ENCODE peak calls at places on chromosomes 2 and 18, in eight cellular contexts. One of them, this sample, is unnamed.
A peak's percentile ranks its signal among the peaks of the same experiment; 100 is the strongest.

GRCh38 chr18:13425357-13426095 is 207.0 kb downstream of the LDLRAD4 start:
- DNase-seq in WERI-Rb-1: no peak
- DNase-seq in astrocyte of the cerebellum: no peak
- DNase-seq in lower lobe of right lung: no peak
- DNase-seq in uterus: no peak
- DNase-seq in endothelial cell: no peak
- DNase-seq in sigmoid colon: peak; percentile 54
- DNase-seq in PC-3: peak; percentile 37
- DNase-seq in this sample: no peak

GRCh38 chr18:13543144-13543543 is 183.2 kb downstream of the FAM210A start:
- DNase-seq in WERI-Rb-1: no peak
- DNase-seq in lower lobe of right lung: no peak
- DNase-seq in PC-3: no peak
- DNase-seq in uterus: no peak
- DNase-seq in sigmoid colon: no peak
- DNase-seq in astrocyte of the cerebellum: no peak
- DNase-seq in endothelial cell: no peak
- DNase-seq in this sample: no peak

GRCh38 chr2:230209422-230210051 is 10.2 kb downstream of the SP110 start:
- DNase-seq in WERI-Rb-1: no peak
- DNase-seq in PC-3: no peak
- DNase-seq in sigmoid colon: no peak
- DNase-seq in endothelial cell: no peak
- DNase-seq in lower lobe of right lung: no peak
- DNase-seq in astrocyte of the cerebellum: no peak
- DNase-seq in uterus: no peak
- DNase-seq in this sample: no peak

GRCh38 chr2:173963817-173964564 is 1.2 kb downstream of the SP3 start:
- DNase-seq in endothelial cell: peak; percentile 81
- DNase-seq in lower lobe of right lung: peak; percentile 94
- DNase-seq in sigmoid colon: peak; percentile 95
- DNase-seq in PC-3: peak; percentile 80
- DNase-seq in astrocyte of the cerebellum: peak; percentile 39
- DNase-seq in WERI-Rb-1: peak; percentile 94
- DNase-seq in uterus: peak; percentile 91
- DNase-seq in this sample: peak; percentile 89

GRCh38 chr2:229282758-229283546 is 11.9 kb upstream of the PID1 start:
- DNase-seq in WERI-Rb-1: no peak
- DNase-seq in lower lobe of right lung: no peak
- DNase-seq in sigmoid colon: peak; percentile 91
- DNase-seq in astrocyte of the cerebellum: peak; percentile 67
- DNase-seq in PC-3: peak; percentile 91
- DNase-seq in uterus: peak; percentile 71
- DNase-seq in endothelial cell: no peak
- DNase-seq in this sample: no peak

GRCh38 chr2:98356729-98357128 is 10.5 kb downstream of the CNGA3 start:
- DNase-seq in astrocyte of the cerebellum: no peak
- DNase-seq in PC-3: peak; percentile 94
- DNase-seq in uterus: no peak
- DNase-seq in WERI-Rb-1: no peak
- DNase-seq in lower lobe of right lung: no peak
- DNase-seq in sigmoid colon: no peak
- DNase-seq in endothelial cell: no peak
- DNase-seq in this sample: no peak

GRCh38 chr2:54771166-54771565 is 47.7 kb downstream of the EML6 start:
- DNase-seq in sigmoid colon: no peak
- DNase-seq in endothelial cell: no peak
- DNase-seq in uterus: no peak
- DNase-seq in astrocyte of the cerebellum: no peak
- DNase-seq in WERI-Rb-1: no peak
- DNase-seq in PC-3: peak; percentile 94
- DNase-seq in lower lobe of right lung: no peak
- DNase-seq in this sample: no peak

GRCh38 chr2:4029081-4029480 is 325.7 kb downstream of the DCDC2C start:
- DNase-seq in uterus: no peak
- DNase-seq in WERI-Rb-1: no peak
- DNase-seq in endothelial cell: no peak
- DNase-seq in PC-3: no peak
- DNase-seq in astrocyte of the cerebellum: no peak
- DNase-seq in lower lobe of right lung: no peak
- DNase-seq in sigmoid colon: no peak
- DNase-seq in this sample: no peak

GRCh38 chr18:3411854-3412268 is 38.1 kb upstream of the TGIF1 start:
- DNase-seq in PC-3: no peak
- DNase-seq in WERI-Rb-1: no peak
- DNase-seq in uterus: no peak
- DNase-seq in sigmoid colon: no peak
- DNase-seq in astrocyte of the cerebellum: no peak
- DNase-seq in lower lobe of right lung: peak; percentile 69
- DNase-seq in endothelial cell: no peak
- DNase-seq in this sample: no peak

GRCh38 chr2:102139851-102140250 is 2.7 kb upstream of the IL1R1 start:
- DNase-seq in uterus: no peak
- DNase-seq in lower lobe of right lung: no peak
- DNase-seq in endothelial cell: no peak
- DNase-seq in WERI-Rb-1: no peak
- DNase-seq in sigmoid colon: no peak
- DNase-seq in astrocyte of the cerebellum: peak; percentile 31
- DNase-seq in PC-3: no peak
- DNase-seq in this sample: no peak

GRCh38 chr2:16189019-16189850 is 248.9 kb downstream of the MYCN start:
- DNase-seq in PC-3: no peak
- DNase-seq in endothelial cell: no peak
- DNase-seq in lower lobe of right lung: no peak
- DNase-seq in astrocyte of the cerebellum: no peak
- DNase-seq in sigmoid colon: no peak
- DNase-seq in WERI-Rb-1: no peak
- DNase-seq in uterus: no peak
- DNase-seq in this sample: no peak

GRCh38 chr2:23356711-23357110 is 28.3 kb upstream of the KLHL29 start:
- DNase-seq in endothelial cell: no peak
- DNase-seq in astrocyte of the cerebellum: no peak
- DNase-seq in PC-3: no peak
- DNase-seq in lower lobe of right lung: no peak
- DNase-seq in WERI-Rb-1: no peak
- DNase-seq in uterus: no peak
- DNase-seq in sigmoid colon: no peak
- DNase-seq in this sample: no peak

GRCh38 chr2:134681201-134681600 is 37.6 kb downstream of the TMEM163 start:
- DNase-seq in WERI-Rb-1: no peak
- DNase-seq in PC-3: no peak
- DNase-seq in lower lobe of right lung: no peak
- DNase-seq in endothelial cell: no peak
- DNase-seq in astrocyte of the cerebellum: no peak
- DNase-seq in uterus: no peak
- DNase-seq in sigmoid colon: no peak
- DNase-seq in this sample: no peak

GRCh38 chr2:63882395-63883130 is 40.9 kb downstream of the UGP2 start:
- DNase-seq in astrocyte of the cerebellum: no peak
- DNase-seq in PC-3: no peak
- DNase-seq in WERI-Rb-1: no peak
- DNase-seq in uterus: no peak
- DNase-seq in lower lobe of right lung: no peak
- DNase-seq in endothelial cell: no peak
- DNase-seq in sigmoid colon: no peak
- DNase-seq in this sample: no peak

GRCh38 chr2:44965684-44966083 is 24.2 kb downstream of the SIX3 start:
- DNase-seq in astrocyte of the cerebellum: no peak
- DNase-seq in uterus: no peak
- DNase-seq in sigmoid colon: no peak
- DNase-seq in PC-3: no peak
- DNase-seq in endothelial cell: no peak
- DNase-seq in WERI-Rb-1: no peak
- DNase-seq in lower lobe of right lung: no peak
- DNase-seq in this sample: no peak

DNA sequence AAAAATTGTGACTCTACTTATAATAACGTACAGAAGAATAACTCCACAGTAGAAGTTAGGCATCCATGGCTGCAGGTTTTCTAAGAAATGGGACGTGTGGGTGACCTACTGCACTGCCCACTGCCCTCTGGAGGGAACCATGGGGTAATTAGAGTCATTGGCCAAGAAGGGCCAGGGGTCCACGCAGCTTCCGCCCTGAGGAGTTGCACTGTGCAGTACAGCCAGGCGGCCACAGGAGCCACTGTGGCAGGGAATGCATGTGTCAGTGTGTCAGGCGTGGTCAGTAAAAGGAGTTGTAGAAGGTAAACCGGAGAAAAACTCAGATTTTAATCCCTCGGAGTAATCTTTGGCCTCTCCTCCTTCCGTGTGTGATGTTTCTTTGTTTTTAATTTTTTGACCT is 24.8 kb downstream of the NCK2 start:
- DNase-seq in WERI-Rb-1: no peak
- DNase-seq in endothelial cell: peak; percentile 32
- DNase-seq in sigmoid colon: no peak
- DNase-seq in PC-3: no peak
- DNase-seq in astrocyte of the cerebellum: no peak
- DNase-seq in uterus: no peak
- DNase-seq in lower lobe of right lung: no peak
- DNase-seq in this sample: no peak
- TF ChIP-seq CTCF in WERI-Rb-1: peak; percentile 37
- TF ChIP-seq CTCF in endothelial cell: peak; percentile 34
- TF ChIP-seq CTCF in sigmoid colon: no peak
- TF ChIP-seq CTCF in PC-3: peak; percentile 32
- TF ChIP-seq CTCF in astrocyte of the cerebellum: peak; percentile 11
- TF ChIP-seq CTCF in uterus: no peak
- TF ChIP-seq CTCF in lower lobe of right lung: peak; percentile 15
- TF ChIP-seq CTCF in this sample: no peak

GRCh38 chr18:26190506-26190905 is 35.7 kb upstream of the TAF4B start:
- DNase-seq in PC-3: no peak
- DNase-seq in uterus: no peak
- DNase-seq in WERI-Rb-1: no peak
- DNase-seq in sigmoid colon: no peak
- DNase-seq in endothelial cell: no peak
- DNase-seq in lower lobe of right lung: no peak
- DNase-seq in astrocyte of the cerebellum: no peak
- DNase-seq in this sample: no peak

GRCh38 chr18:26181343-26181826 is 44.9 kb upstream of the TAF4B start:
- DNase-seq in PC-3: no peak
- DNase-seq in uterus: no peak
- DNase-seq in endothelial cell: no peak
- DNase-seq in sigmoid colon: no peak
- DNase-seq in WERI-Rb-1: no peak
- DNase-seq in astrocyte of the cerebellum: no peak
- DNase-seq in lower lobe of right lung: no peak
- DNase-seq in this sample: no peak

DNA sequence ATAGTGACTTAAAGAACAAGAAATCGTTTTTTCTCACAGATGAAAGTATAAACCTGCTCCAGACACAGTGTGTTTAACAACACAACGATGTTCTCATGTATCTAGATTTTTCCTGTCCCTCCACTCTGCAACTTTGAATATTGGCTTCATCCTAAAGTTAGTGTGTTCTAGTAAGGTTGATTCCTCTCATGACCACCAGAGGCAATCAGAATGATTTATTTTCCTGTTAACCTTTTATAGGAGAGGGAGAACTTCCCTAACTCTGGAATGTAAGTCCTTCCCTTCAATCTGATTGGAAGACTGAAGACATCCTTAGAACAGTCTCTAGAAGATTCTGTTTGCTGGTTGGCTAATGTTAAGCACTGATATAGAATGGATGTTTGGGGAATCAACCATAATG is 41.0 kb upstream of the TAF4B start:
- DNase-seq in endothelial cell: no peak
- DNase-seq in uterus: no peak
- DNase-seq in astrocyte of the cerebellum: no peak
- DNase-seq in WERI-Rb-1: no peak
- DNase-seq in lower lobe of right lung: no peak
- DNase-seq in PC-3: peak; percentile 48
- DNase-seq in sigmoid colon: no peak
- DNase-seq in this sample: no peak
- TF ChIP-seq CTCF in endothelial cell: peak; percentile 63
- TF ChIP-seq CTCF in uterus: no peak
- TF ChIP-seq CTCF in astrocyte of the cerebellum: peak; percentile 14
- TF ChIP-seq CTCF in WERI-Rb-1: no peak
- TF ChIP-seq CTCF in lower lobe of right lung: no peak
- TF ChIP-seq CTCF in PC-3: peak; percentile 52
- TF ChIP-seq CTCF in sigmoid colon: no peak
- TF ChIP-seq CTCF in this sample: no peak

DNA sequence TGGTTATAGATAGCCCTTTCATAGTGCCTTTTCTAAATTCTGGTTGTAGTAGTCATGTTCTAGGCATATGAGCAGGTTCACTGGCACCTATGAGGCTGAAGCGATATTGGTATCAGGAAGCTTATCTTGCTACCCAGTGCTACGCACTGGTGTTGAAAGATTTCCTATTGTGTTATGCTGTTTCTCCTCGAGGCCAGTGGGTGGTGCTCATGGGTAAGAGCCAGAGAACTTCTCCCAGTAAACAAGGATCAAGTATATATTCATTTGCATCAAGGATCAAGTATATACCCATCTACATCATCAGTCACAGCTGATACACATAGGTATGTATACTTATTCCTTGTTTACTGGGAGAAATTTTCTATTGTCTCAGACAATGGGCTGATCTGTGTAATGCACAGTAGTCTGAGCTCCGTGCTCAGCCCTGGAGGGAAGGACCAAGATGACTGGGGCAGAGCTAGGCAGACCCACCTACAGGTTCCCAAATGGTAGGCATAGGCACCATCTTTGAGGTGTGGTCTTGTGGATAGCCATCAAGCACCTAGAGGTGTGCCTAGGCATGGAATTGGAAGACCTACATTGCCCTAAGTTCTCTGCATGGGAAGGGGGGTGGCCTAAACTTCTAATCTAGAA is 101.2 kb upstream of the GALNT13 start:
- DNase-seq in endothelial cell: no peak
- DNase-seq in lower lobe of right lung: no peak
- DNase-seq in astrocyte of the cerebellum: no peak
- DNase-seq in WERI-Rb-1: no peak
- DNase-seq in PC-3: peak; percentile 8
- DNase-seq in sigmoid colon: no peak
- DNase-seq in uterus: no peak
- DNase-seq in this sample: no peak
- TF ChIP-seq CTCF in endothelial cell: no peak
- TF ChIP-seq CTCF in lower lobe of right lung: no peak
- TF ChIP-seq CTCF in astrocyte of the cerebellum: no peak
- TF ChIP-seq CTCF in WERI-Rb-1: peak; percentile 57
- TF ChIP-seq CTCF in PC-3: peak; percentile 49
- TF ChIP-seq CTCF in sigmoid colon: no peak
- TF ChIP-seq CTCF in uterus: no peak
- TF ChIP-seq CTCF in this sample: no peak

DNA sequence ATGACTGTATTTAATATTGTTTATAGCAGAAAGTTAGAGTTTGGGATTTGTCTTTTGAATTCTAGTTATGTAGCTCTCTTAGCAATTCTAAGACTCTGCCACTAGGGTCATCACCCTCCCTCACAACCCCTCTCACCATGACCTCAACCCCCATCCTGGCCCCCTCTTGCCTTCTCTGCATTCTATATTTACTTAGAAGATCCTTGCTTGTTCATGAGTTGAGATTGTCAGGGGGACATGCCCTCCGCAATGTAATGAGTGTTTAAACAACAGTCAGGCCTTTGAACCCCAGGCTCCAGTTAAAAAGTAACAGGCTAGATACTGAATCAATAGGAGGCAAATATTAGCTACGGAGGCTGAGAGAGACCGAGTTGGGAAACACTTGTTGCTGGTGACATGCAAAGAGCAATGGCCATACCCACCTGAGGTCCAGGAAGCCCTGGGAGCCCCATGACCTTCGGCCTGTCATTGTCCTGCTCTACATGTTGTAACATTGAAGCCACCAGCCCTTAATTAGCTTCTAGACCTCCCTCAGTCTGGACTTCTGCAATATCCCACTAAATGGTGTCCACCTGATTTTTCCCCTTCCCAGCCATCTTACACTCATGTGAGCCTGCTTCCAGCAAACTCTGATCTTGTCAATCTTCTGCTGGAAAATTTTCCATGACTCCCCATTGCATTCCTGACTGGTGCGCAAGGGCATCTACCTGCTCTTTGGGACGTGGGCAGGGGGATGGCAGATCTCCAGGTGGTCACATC is 221.1 kb downstream of the ALPK2 start:
- DNase-seq in astrocyte of the cerebellum: no peak
- DNase-seq in lower lobe of right lung: no peak
- DNase-seq in sigmoid colon: no peak
- DNase-seq in uterus: no peak
- DNase-seq in WERI-Rb-1: no peak
- DNase-seq in PC-3: no peak
- DNase-seq in endothelial cell: no peak
- DNase-seq in this sample: no peak
- TF ChIP-seq CTCF in astrocyte of the cerebellum: no peak
- TF ChIP-seq CTCF in lower lobe of right lung: no peak
- TF ChIP-seq CTCF in sigmoid colon: no peak
- TF ChIP-seq CTCF in uterus: no peak
- TF ChIP-seq CTCF in WERI-Rb-1: peak; percentile 11
- TF ChIP-seq CTCF in PC-3: no peak
- TF ChIP-seq CTCF in endothelial cell: no peak
- TF ChIP-seq CTCF in this sample: no peak